ENCODE peak calls at places on chromosome 15, in five cellular contexts. R, V, Q, A and E are unnamed samples.

GRCh38 chr15:57607570-57608000 is 15.9 kb downstream of the MYZAP start:
- DNase-seq in R (peak), V (peak), Q (no peak), A (no peak), E (no peak)

GRCh38 chr15:79042213-79042928 is 48.2 kb downstream of the RASGRF1 start:
- DNase-seq in R (no peak), V (no peak), Q (no peak), A (no peak), E (no peak)

GRCh38 chr15:50358805-50359204 is 3.8 kb upstream of the GABPB1 start:
- DNase-seq in R (peak), V (no peak), Q (no peak), A (peak), E (no peak)

GRCh38 chr15:63244976-63245645 is 32.3 kb upstream of the APH1B start:
- DNase-seq in R (no peak), V (no peak), Q (no peak), A (peak), E (no peak)

GRCh38 chr15:71093089-71094024 is 21.9 kb upstream of the THSD4 start:
- DNase-seq in R (peak), V (no peak), Q (no peak), A (no peak), E (peak)

GRCh38 chr15:38535451-38536200 is 29.0 kb downstream of the RASGRP1 start:
- DNase-seq in R (no peak), V (no peak), Q (no peak), A (no peak), E (no peak)

GRCh38 chr15:34337557-34338306 is at the start of gene SLC12A6:
- DNase-seq in R (peak), V (peak), Q (peak), A (peak), E (no peak)

GRCh38 chr15:75782926-75783325 is 60.3 kb upstream of the UBE2Q2 start:
- DNase-seq in R (no peak), V (no peak), Q (no peak), A (no peak), E (no peak)

GRCh38 chr15:65333863-65334262 is 29.4 kb downstream of the RNU5B-1 start:
- DNase-seq in R (no peak), V (no peak), Q (no peak), A (no peak), E (no peak)

GRCh38 chr15:72063186-72063585 is 54.8 kb downstream of the MYO9A start:
- DNase-seq in R (no peak), V (no peak), Q (no peak), A (no peak), E (no peak)

GRCh38 chr15:41607033-41607432 is 48.0 kb downstream of the TYRO3 start:
- DNase-seq in R (peak), V (no peak), Q (no peak), A (no peak), E (no peak)

GRCh38 chr15:52514482-52514881 is 14.2 kb downstream of the MYO5A start:
- DNase-seq in R (no peak), V (no peak), Q (no peak), A (no peak), E (no peak)

GRCh38 chr15:65914371-65914770 is 45.1 kb downstream of the RAB11A start:
- DNase-seq in R (no peak), V (peak), Q (no peak), A (no peak), E (no peak)

GRCh38 chr15:99826146-99826745 is 93.0 kb upstream of the LYSMD4 start:
- DNase-seq in R (no peak), V (no peak), Q (no peak), A (no peak), E (no peak)

GRCh38 chr15:33656090-33656670 is 312.1 kb upstream of the CHRM5 start:
- DNase-seq in R (no peak), V (no peak), Q (no peak), A (no peak), E (no peak)

GRCh38 chr15:100696452-100696851 is 94.1 kb downstream of the ASB7 start:
- DNase-seq in R (no peak), V (no peak), Q (no peak), A (no peak), E (no peak)

GRCh38 chr15:101406796-101407195 is 82.7 kb downstream of the PCSK6 start:
- DNase-seq in R (no peak), V (no peak), Q (no peak), A (no peak), E (no peak)

GRCh38 chr15:67917037-67917436 is 77.2 kb upstream of the RNU6-1 start:
- DNase-seq in R (no peak), V (peak), Q (no peak), A (no peak), E (no peak)

GRCh38 chr15:78087944-78088772 is 4.2 kb upstream of the SH2D7 start:
- DNase-seq in R (no peak), V (no peak), Q (no peak), A (no peak), E (no peak)

GRCh38 chr15:101088788-101089578 is 162.9 kb downstream of the CHSY1 start:
- DNase-seq in R (peak), V (no peak), Q (peak), A (peak), E (no peak)

GRCh38 chr15:97904196-97904572 is 56.3 kb upstream of the ARRDC4 start:
- DNase-seq in R (peak), V (no peak), Q (peak), A (no peak), E (no peak)

GRCh38 chr15:90959894-90960293 is 5.2 kb downstream of the RCCD1 start:
- DNase-seq in R (no peak), V (peak), Q (no peak), A (no peak), E (no peak)

GRCh38 chr15:73344051-73344450 is 24.7 kb downstream of the HCN4 start:
- DNase-seq in R (no peak), V (no peak), Q (no peak), A (no peak), E (no peak)

GRCh38 chr15:68408971-68409370 is 23.0 kb downstream of the ITGA11 start:
- DNase-seq in R (no peak), V (peak), Q (no peak), A (no peak), E (peak)

GRCh38 chr15:26722621-26723160 is 50.2 kb downstream of the GABRB3 start:
- DNase-seq in R (no peak), V (no peak), Q (no peak), A (no peak), E (no peak)